ENCODE peak calls at places on chromosomes 11 and 22, in four cellular contexts. C, O, L and F are unnamed samples.
A peak's percentile ranks its signal among the peaks of the same experiment; 100 is the strongest.

GRCh38 chr11:134763030-134763388 is 351.0 kb upstream of the B3GAT1 start:
- DNase-seq in O (no peak), C (no peak), L (no peak), F (no peak)

GRCh38 chr11:34185926-34186841 is 80.8 kb downstream of the NAT10 start:
- DNase-seq in C (no peak), O (no peak), L (no peak), F (no peak)

GRCh38 chr22:45336971-45337431 is 27.3 kb downstream of the FAM118A start:
- DNase-seq in C (peak; percentile 83), O (no peak), L (no peak), F (peak; percentile 90)

GRCh38 chr11:115656041-115656440 is 151.8 kb upstream of the CADM1 start:
- DNase-seq in L (no peak), C (no peak), O (no peak), F (no peak)

GRCh38 chr22:41975299-41976069 is 6.2 kb downstream of the SEPTIN3 start:
- DNase-seq in L (no peak), C (no peak), O (no peak), F (no peak)

GRCh38 chr11:45791524-45791923 is 13.4 kb upstream of the SLC35C1 start:
- DNase-seq in L (no peak), C (no peak), O (no peak), F (no peak)

GRCh38 chr11:7610393-7610792 is 62.9 kb downstream of the CYB5R2 start:
- DNase-seq in C (no peak), L (no peak), O (no peak), F (no peak)

GRCh38 chr22:50153056-50153755 is 17.3 kb upstream of the PANX2 start:
- DNase-seq in C (no peak), L (no peak), O (no peak), F (no peak)

GRCh38 chr11:11202885-11203284 is 150.2 kb downstream of the CSNK2A3 start:
- DNase-seq in O (no peak), C (no peak), L (no peak), F (no peak)

GRCh38 chr11:12220305-12220704 is 109.9 kb downstream of the MICAL2 start:
- DNase-seq in L (no peak), O (no peak), C (no peak), F (peak; percentile 73)
- H3K4me3 ChIP-seq in L (no peak overlapping the region), O (no peak overlapping the region), C (no peak overlapping the region), F (no peak overlapping the region)

GRCh38 chr11:44729065-44729464 is 2.3 kb downstream of the TSPAN18 start:
- DNase-seq in O (no peak), C (no peak), L (no peak), F (no peak)

GRCh38 chr11:44727373-44728084 is 767 bp downstream of the TSPAN18 start:
- DNase-seq in O (peak; percentile 65), L (peak; percentile 94), C (peak; percentile 94), F (peak; percentile 56)

GRCh38 chr11:44729718-44730117 is 3.0 kb downstream of the TSPAN18 start:
- DNase-seq in L (no peak), C (no peak), O (no peak), F (no peak)

GRCh38 chr11:44728085-44728410 is 1.3 kb downstream of the TSPAN18 start:
- DNase-seq in L (no peak), O (no peak), C (no peak), F (no peak)

GRCh38 chr11:44728491-44728910 is 1.7 kb downstream of the TSPAN18 start:
- DNase-seq in L (no peak), O (no peak), C (no peak), F (no peak)
- H3K4me3 ChIP-seq in L (no peak overlapping the region), O (no peak overlapping the region), C (peak overlapping the region; percentile 60), F (no peak overlapping the region)

GRCh38 chr11:125147280-125147679 is 17.3 kb upstream of the PKNOX2 start:
- DNase-seq in C (no peak), L (no peak), O (no peak), F (no peak)

GRCh38 chr11:125153837-125154236 is 10.7 kb upstream of the PKNOX2 start:
- DNase-seq in C (peak; percentile 16), O (no peak), L (no peak), F (no peak)

GRCh38 chr11:125148743-125149142 is 15.8 kb upstream of the PKNOX2 start:
- DNase-seq in L (no peak), C (no peak), O (no peak), F (no peak)

GRCh38 chr11:125146232-125146631 is 18.3 kb upstream of the PKNOX2 start:
- DNase-seq in C (no peak), L (no peak), O (no peak), F (no peak)

GRCh38 chr11:125148011-125148410 is 16.5 kb upstream of the PKNOX2 start:
- DNase-seq in C (no peak), O (no peak), L (no peak), F (no peak)
- H3K4me3 ChIP-seq in C (no peak overlapping the region), O (no peak overlapping the region), L (no peak overlapping the region), F (no peak overlapping the region)

DNA sequence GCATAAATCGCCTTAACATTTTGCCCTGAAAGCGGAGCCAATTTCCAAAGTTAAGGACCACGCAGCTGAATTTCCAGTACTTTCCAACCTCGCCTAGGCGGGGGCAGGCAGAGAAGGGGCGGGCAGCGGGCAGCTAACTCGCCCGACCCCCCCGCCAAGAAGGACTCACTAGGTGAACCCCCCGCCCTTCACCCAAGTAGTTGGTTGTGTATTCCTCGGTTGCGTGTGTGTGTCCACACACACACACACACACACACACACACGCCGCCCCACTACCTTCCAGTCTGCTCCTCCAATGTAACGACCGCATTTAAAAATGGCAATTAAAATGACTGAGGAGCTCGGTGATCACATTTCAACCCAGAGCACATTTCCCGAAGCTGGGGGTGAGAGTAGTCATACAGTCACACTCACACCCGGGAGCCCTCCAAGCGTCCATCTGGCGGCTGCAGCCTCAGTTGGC is 1.4 kb downstream of the TENM4 start:
- DNase-seq in L (no peak), O (peak; percentile 59), C (no peak), F (no peak)
- H3K4me3 ChIP-seq in L (no peak overlapping the region), O (peak overlapping the region; percentile 57), C (peak overlapping the region; percentile 45), F (peak overlapping the region; percentile 36)

GRCh38 chr22:37295213-37295886 is 13.0 kb downstream of the CYTH4 start:
- DNase-seq in L (no peak), C (no peak), O (no peak), F (no peak)

GRCh38 chr22:37298748-37299495 is 16.6 kb downstream of the CYTH4 start:
- DNase-seq in L (no peak), O (no peak), C (no peak), F (no peak)

GRCh38 chr22:37293172-37293571 is 10.9 kb downstream of the CYTH4 start:
- DNase-seq in L (no peak), C (no peak), O (no peak), F (no peak)

GRCh38 chr22:37294747-37295146 is 12.4 kb downstream of the CYTH4 start:
- DNase-seq in L (no peak), O (no peak), C (no peak), F (no peak)

DNA sequence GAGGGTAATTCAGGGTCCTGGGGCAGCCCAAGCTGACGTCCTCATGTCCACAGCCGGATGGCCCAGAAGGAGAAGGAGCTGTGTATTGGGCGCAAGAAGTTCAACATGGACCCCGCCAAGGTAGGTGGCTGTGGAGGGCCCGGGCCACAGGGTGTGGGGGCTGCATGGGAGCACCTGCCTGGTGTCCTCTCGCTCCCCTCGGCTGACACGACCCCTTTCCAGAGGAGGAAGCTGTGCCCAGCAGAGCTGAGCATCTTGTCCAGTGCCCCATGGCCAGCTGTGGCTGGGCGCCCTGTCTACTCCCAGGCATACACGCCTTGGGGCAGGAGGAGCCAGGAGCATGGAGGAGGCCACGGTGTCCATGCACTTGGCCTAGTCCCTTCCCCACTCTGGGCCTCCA is 13.6 kb downstream of the CYTH4 start:
- DNase-seq in O (no peak), C (no peak), L (no peak), F (no peak)
- H3K4me3 ChIP-seq in O (no peak overlapping the region), C (no peak overlapping the region), L (no peak overlapping the region), F (no peak overlapping the region)

GRCh38 chr11:2380396-2380795 is 3.3 kb downstream of the CD81 start:
- DNase-seq in L (no peak), C (no peak), O (no peak), F (no peak)
- H3K4me3 ChIP-seq in L (no peak overlapping the region), C (peak overlapping the region; percentile 86), O (no peak overlapping the region), F (no peak overlapping the region)